ENCODE peak calls at places on chromosomes 5 and 9, in six cellular contexts. M is HuH-7, B is small intestine, W is NCI-H146, H is right atrium auricular region, Q is kidney. E is an unnamed sample.

GRCh38 chr5:175471628-175472027 is 6.7 kb upstream of the SFXN1 start:
- DNase-seq in M (no peak), B (no peak), W (no peak), H (no peak), Q (no peak), E (no peak)

GRCh38 chr9:112380102-112380581 is at the start of gene HSDL2:
- DNase-seq in M (no peak), B (peak; percentile 63), W (no peak), H (no peak), Q (no peak), E (peak; percentile 60)

GRCh38 chr5:106894964-106895363 is 775.8 kb downstream of the EFNA5 start:
- DNase-seq in M (no peak), B (no peak), W (no peak), H (no peak), Q (no peak), E (no peak)

GRCh38 chr5:76329346-76329745 is 73.7 kb upstream of the IQGAP2 start:
- DNase-seq in M (no peak), B (no peak), W (no peak), H (no peak), Q (no peak), E (no peak)

GRCh38 chr5:148290271-148291195 is 21.7 kb upstream of the SPINK7 start:
- DNase-seq in M (peak; percentile 20), B (peak; percentile 4), W (peak; percentile 46), H (no peak), Q (no peak), E (no peak)

GRCh38 chr9:7394007-7394774 is 405.4 kb downstream of the DMAC1 start:
- DNase-seq in M (no peak), B (no peak), W (no peak), H (no peak), Q (no peak), E (no peak)

GRCh38 chr9:114231218-114232090 is 76.1 kb downstream of the COL27A1 start:
- DNase-seq in M (no peak), B (no peak), W (no peak), H (no peak), Q (no peak), E (no peak)

GRCh38 chr9:19408316-19408692 is 505 bp upstream of the ACER2 start:
- DNase-seq in M (no peak), B (no peak), W (peak; percentile 66), H (peak; percentile 73), Q (peak; percentile 89), E (no peak)

GRCh38 chr9:4114569-4115505 is 185.0 kb downstream of the GLIS3 start:
- DNase-seq in M (no peak), B (peak; percentile 53), W (no peak), H (no peak), Q (no peak), E (no peak)

GRCh38 chr9:77939149-77939668 is 92.4 kb downstream of the GNAQ start:
- DNase-seq in M (no peak), B (no peak), W (no peak), H (no peak), Q (no peak), E (no peak)

GRCh38 chr9:109158656-109159055 is 8.4 kb downstream of the FRRS1L start:
- DNase-seq in M (no peak), B (no peak), W (no peak), H (no peak), Q (no peak), E (no peak)

GRCh38 chr5:55151923-55152842 is 7.8 kb upstream of the GPX8 start:
- DNase-seq in M (no peak), B (no peak), W (no peak), H (no peak), Q (no peak), E (no peak)

GRCh38 chr9:72292184-72292787 is 72.7 kb downstream of the ZFAND5 start:
- DNase-seq in M (no peak), B (peak; percentile 55), W (no peak), H (no peak), Q (no peak), E (no peak)

GRCh38 chr5:159851053-159851452 is 65.2 kb upstream of the ADRA1B start:
- DNase-seq in M (no peak), B (no peak), W (no peak), H (no peak), Q (no peak), E (no peak)

GRCh38 chr5:170338933-170339779 is 41.6 kb upstream of the LCP2 start:
- DNase-seq in M (no peak), B (peak; percentile 33), W (no peak), H (no peak), Q (no peak), E (peak; percentile 33)

GRCh38 chr5:134090482-134090881 is 24.0 kb upstream of the TCF7 start:
- DNase-seq in M (no peak), B (no peak), W (no peak), H (no peak), Q (no peak), E (no peak)

GRCh38 chr5:149456597-149457392 is 77.7 kb upstream of the IL17B start:
- DNase-seq in M (no peak), B (no peak), W (no peak), H (no peak), Q (peak; percentile 28), E (no peak)

GRCh38 chr5:15026944-15027343 is 155.4 kb upstream of the ANKH start:
- DNase-seq in M (no peak), B (no peak), W (peak; percentile 78), H (no peak), Q (no peak), E (no peak)

GRCh38 chr5:148090200-148090599 is 26.4 kb downstream of the SPINK5 start:
- DNase-seq in M (no peak), B (no peak), W (no peak), H (no peak), Q (no peak), E (no peak)

GRCh38 chr5:93583799-93584530 is 943 bp downstream of the NR2F1 start:
- DNase-seq in M (peak; percentile 52), B (no peak), W (peak; percentile 60), H (peak; percentile 58), Q (peak; percentile 74), E (no peak)

GRCh38 chr5:52956014-52956413 is 33.1 kb upstream of the ITGA2 start:
- DNase-seq in M (no peak), B (no peak), W (no peak), H (no peak), Q (peak; percentile 53), E (no peak)

GRCh38 chr9:84669293-84670105 is at the start of gene NTRK2:
- DNase-seq in M (no peak), B (no peak), W (peak; percentile 20), H (no peak), Q (peak; percentile 84), E (no peak)

GRCh38 chr9:124623966-124624734 is 117.0 kb upstream of the NR5A1 start:
- DNase-seq in M (no peak), B (peak; percentile 70), W (no peak), H (no peak), Q (no peak), E (no peak)